ENCODE peak calls at places on chromosomes 4 and X, in four cellular contexts. One of them, this sample, is unnamed. For H3F3A, the result is how much of the 10 kb centered on the place peaks cover.

GRCh38 chr4:74178798-74179197 is 20.9 kb downstream of the MTHFD2L start:
- DNase-seq in MM.1S: no peak
- DNase-seq in GM23248: no peak
- DNase-seq in SK-N-SH: no peak
- DNase-seq in this sample: no peak

GRCh38 chr4:26320159-26320452 is 708 bp upstream of the RBPJ start:
- DNase-seq in GM23248: peak
- DNase-seq in SK-N-SH: no peak
- DNase-seq in MM.1S: peak
- DNase-seq in this sample: no peak

GRCh38 chr4:13262816-13263215 is 221.3 kb downstream of the RAB28 start:
- DNase-seq in SK-N-SH: no peak
- DNase-seq in MM.1S: no peak
- DNase-seq in GM23248: no peak
- DNase-seq in this sample: no peak

GRCh38 chr4:105992641-105993305 is 97.5 kb downstream of the NPNT start:
- DNase-seq in GM23248: peak
- DNase-seq in MM.1S: no peak
- DNase-seq in SK-N-SH: no peak
- DNase-seq in this sample: no peak

GRCh38 chr4:83546796-83547195 is 10.9 kb downstream of the GPAT3 start:
- DNase-seq in GM23248: peak
- DNase-seq in SK-N-SH: no peak
- DNase-seq in MM.1S: no peak
- DNase-seq in this sample: no peak

GRCh38 chr4:15162465-15163283 is 160.4 kb downstream of the CPEB2 start:
- DNase-seq in SK-N-SH: peak
- DNase-seq in MM.1S: peak
- DNase-seq in GM23248: peak
- DNase-seq in this sample: no peak

GRCh38 chr4:48578132-48578964 is 88.3 kb downstream of the ZAR1 start:
- DNase-seq in GM23248: peak
- DNase-seq in MM.1S: peak
- DNase-seq in SK-N-SH: peak
- DNase-seq in this sample: peak

GRCh38 chr4:93184093-93184492 is 644.5 kb upstream of the ATOH1 start:
- DNase-seq in MM.1S: no peak
- DNase-seq in GM23248: no peak
- DNase-seq in SK-N-SH: no peak
- DNase-seq in this sample: peak

GRCh38 chr4:40924096-40924792 is 174.5 kb downstream of the NSUN7 start:
- DNase-seq in SK-N-SH: peak
- DNase-seq in MM.1S: peak
- DNase-seq in GM23248: peak
- DNase-seq in this sample: peak

DNA sequence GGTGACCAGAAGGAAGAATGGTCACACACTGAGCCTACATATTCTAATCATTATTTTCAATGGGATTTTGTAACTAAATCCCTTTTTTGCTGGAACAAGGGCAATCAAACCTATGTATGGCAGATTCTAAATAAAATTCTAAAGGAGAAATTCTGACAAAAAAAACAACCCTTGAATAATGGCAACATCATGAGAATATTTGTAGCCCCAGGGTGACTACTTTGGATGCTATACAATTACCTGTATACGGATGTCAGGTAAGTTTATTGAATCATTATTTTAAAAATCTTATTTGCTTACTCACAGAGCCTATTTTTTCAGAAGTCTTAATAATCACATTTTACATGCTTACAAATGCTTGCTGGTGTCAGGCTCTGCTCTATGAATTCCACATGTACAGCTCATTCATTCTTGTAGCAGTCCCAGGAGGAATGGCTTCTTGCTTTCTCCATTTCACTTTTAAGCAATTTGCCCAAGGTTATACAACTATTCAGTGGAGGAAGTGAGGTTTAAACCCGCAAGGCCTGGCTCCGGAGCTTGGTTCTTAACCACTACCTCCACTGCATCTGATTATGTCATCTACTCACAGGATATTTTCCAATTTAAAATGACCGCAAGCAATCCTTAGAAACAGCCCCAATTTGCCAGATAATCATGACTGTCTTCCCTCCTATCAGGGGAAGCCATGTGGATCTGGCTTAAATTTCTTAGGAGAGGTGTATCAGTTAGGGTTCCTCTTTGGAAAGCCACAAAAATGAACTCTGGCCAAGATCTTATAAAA is 43.7 kb upstream of the TAPT1 start:
- DNase-seq in MM.1S: no peak
- DNase-seq in SK-N-SH: no peak
- DNase-seq in GM23248: peak
- DNase-seq in this sample: no peak
- H3K4me2 ChIP-seq in MM.1S: no peak
- H3K4me2 ChIP-seq in SK-N-SH: no peak
- H3K4me2 ChIP-seq in GM23248: peak
- H3K4me2 ChIP-seq in this sample: no peak

DNA sequence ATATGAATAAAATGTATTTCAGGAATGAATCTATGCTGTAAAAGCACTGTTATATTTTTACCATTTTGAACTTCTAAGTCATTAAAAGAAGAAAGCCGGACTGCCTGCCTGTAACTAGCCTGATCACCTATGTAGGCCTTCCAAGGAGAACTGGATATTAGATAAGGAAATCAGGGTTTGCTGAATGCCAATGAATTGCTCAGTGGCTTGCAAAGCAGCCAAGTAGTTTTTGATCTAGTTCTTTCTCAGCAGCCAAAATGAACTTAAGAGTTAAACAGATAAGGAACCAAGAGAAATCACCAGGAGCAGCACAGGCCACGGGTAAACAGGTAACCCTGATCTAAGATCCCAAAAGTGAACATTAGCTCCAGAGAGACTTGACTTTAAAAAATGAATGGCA is 3.3 kb downstream of the ANXA5 start:
- DNase-seq in GM23248: no peak
- DNase-seq in MM.1S: no peak
- DNase-seq in SK-N-SH: no peak
- DNase-seq in this sample: no peak
- H3F3A ChIP-seq in GM23248: half or more
- H3F3A ChIP-seq in MM.1S: under half
- H3F3A ChIP-seq in SK-N-SH: under half
- H3F3A ChIP-seq in this sample: under half

GRCh38 chrX:41903544-41903943 is 19.8 kb downstream of the CASK start:
- DNase-seq in GM23248: no peak
- DNase-seq in SK-N-SH: no peak
- DNase-seq in MM.1S: no peak
- DNase-seq in this sample: no peak

GRCh38 chrX:41895826-41896225 is 27.5 kb downstream of the CASK start:
- DNase-seq in MM.1S: no peak
- DNase-seq in GM23248: peak
- DNase-seq in SK-N-SH: no peak
- DNase-seq in this sample: peak

GRCh38 chrX:41900321-41900720 is 23.0 kb downstream of the CASK start:
- DNase-seq in MM.1S: no peak
- DNase-seq in GM23248: no peak
- DNase-seq in SK-N-SH: no peak
- DNase-seq in this sample: no peak
- H3K4me2 ChIP-seq in MM.1S: no peak
- H3K4me2 ChIP-seq in GM23248: no peak
- H3K4me2 ChIP-seq in SK-N-SH: no peak
- H3K4me2 ChIP-seq in this sample: no peak

DNA sequence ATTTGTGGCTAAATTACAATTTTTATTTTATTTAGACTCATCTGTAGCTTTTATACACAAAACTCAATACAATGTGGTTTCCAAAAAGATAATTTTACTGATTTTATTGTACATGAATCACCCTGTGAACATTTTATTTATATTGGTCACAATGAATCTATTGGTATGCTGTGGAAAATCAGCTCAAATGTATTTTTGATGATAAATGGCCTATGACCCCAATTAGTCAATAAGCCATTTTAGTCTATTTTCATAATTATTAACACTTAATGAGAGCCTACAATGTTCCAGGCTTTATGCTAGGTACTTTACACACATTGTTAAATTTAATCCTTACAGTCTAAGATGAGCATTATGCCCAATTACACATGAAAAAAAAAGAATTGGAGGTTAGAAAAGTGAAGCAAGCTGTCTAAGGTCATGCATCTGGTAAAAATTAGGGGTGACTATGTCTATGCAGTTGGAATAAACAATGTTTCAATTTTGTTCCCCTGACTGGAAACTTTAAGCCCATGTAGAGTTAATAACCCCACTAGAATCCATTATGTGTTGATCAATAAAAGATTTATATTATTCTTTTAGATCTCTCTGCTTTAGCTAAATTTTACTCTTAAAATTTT is 344.7 kb downstream of the PABPC4L start:
- DNase-seq in SK-N-SH: no peak
- DNase-seq in MM.1S: no peak
- DNase-seq in GM23248: peak
- DNase-seq in this sample: no peak
- H3F3A ChIP-seq in SK-N-SH: under half
- H3F3A ChIP-seq in MM.1S: under half
- H3F3A ChIP-seq in GM23248: under half
- H3F3A ChIP-seq in this sample: under half